ENCODE peak calls at places on chromosome 12, in five cellular contexts. W is frontal cortex; Z is activated T-cell treated with anti-CD3 and anti-CD28 coated beads for 4 hours; M is Calu3; K is activated CD4-positive, alpha-beta T cell treated with anti-CD3 and anti-CD28 coated beads for 24 hours. R is an unnamed sample.

GRCh38 chr12:106631150-106631549 is 48.3 kb downstream of the RFX4 start:
- DNase-seq in W (no peak), Z (no peak), M (no peak), K (no peak), R (no peak)

GRCh38 chr12:121170581-121171260 is 38.0 kb downstream of the P2RX7 start:
- DNase-seq in W (no peak), Z (no peak), M (no peak), K (no peak), R (no peak)

GRCh38 chr12:40825156-40825555 is 132.9 kb downstream of the CNTN1 start:
- DNase-seq in W (no peak), Z (no peak), M (no peak), K (no peak), R (no peak)

GRCh38 chr12:14993537-14994266 is 20.9 kb downstream of the PDE6H start:
- DNase-seq in W (no peak), Z (peak), M (no peak), K (no peak), R (no peak)

GRCh38 chr12:44317651-44318126 is 481.8 kb downstream of the TMEM117 start:
- DNase-seq in W (no peak), Z (no peak), M (peak), K (no peak), R (no peak)

GRCh38 chr12:1668833-1669543 is 21.9 kb upstream of the ADIPOR2 start:
- DNase-seq in W (no peak), Z (no peak), M (no peak), K (no peak), R (no peak)

GRCh38 chr12:11779286-11779685 is 129.8 kb downstream of the ETV6 start:
- DNase-seq in W (no peak), Z (no peak), M (no peak), K (no peak), R (no peak)

GRCh38 chr12:6863586-6864321 is 3.6 kb upstream of the TPI1 start:
- DNase-seq in W (no peak), Z (no peak), M (no peak), K (no peak), R (no peak)

GRCh38 chr12:8554451-8555195 is 13.9 kb upstream of the CLEC4E start:
- DNase-seq in W (no peak), Z (no peak), M (peak), K (no peak), R (peak)